ENCODE peak calls at places on chromosomes 3 and 15, in six cellular contexts. One of them, this sample, is unnamed.

GRCh38 chr3:196662033-196662432 is 22.5 kb downstream of the NRROS start:
- DNase-seq in astrocyte of the cerebellum: no peak
- DNase-seq in heart left ventricle: no peak
- DNase-seq in endothelial cell: no peak
- DNase-seq in upper lobe of right lung: no peak
- DNase-seq in choroid plexus epithelial cell: no peak
- DNase-seq in this sample: no peak

GRCh38 chr3:28240440-28240839 is 979 bp upstream of the CMC1 start:
- DNase-seq in endothelial cell: peak; percentile 12
- DNase-seq in upper lobe of right lung: no peak
- DNase-seq in astrocyte of the cerebellum: no peak
- DNase-seq in heart left ventricle: no peak
- DNase-seq in choroid plexus epithelial cell: no peak
- DNase-seq in this sample: peak; percentile 14

GRCh38 chr3:189756651-189757078 is 125.5 kb downstream of the TP63 start:
- DNase-seq in heart left ventricle: no peak
- DNase-seq in endothelial cell: no peak
- DNase-seq in upper lobe of right lung: no peak
- DNase-seq in astrocyte of the cerebellum: no peak
- DNase-seq in choroid plexus epithelial cell: peak; percentile 2
- DNase-seq in this sample: no peak

GRCh38 chr15:85314653-85315052 is 65.8 kb upstream of the AKAP13 start:
- DNase-seq in choroid plexus epithelial cell: no peak
- DNase-seq in heart left ventricle: no peak
- DNase-seq in upper lobe of right lung: no peak
- DNase-seq in astrocyte of the cerebellum: no peak
- DNase-seq in endothelial cell: no peak
- DNase-seq in this sample: no peak

GRCh38 chr15:87287156-87287555 is 969.4 kb downstream of the NTRK3 start:
- DNase-seq in upper lobe of right lung: no peak
- DNase-seq in choroid plexus epithelial cell: peak; percentile 83
- DNase-seq in endothelial cell: no peak
- DNase-seq in heart left ventricle: no peak
- DNase-seq in astrocyte of the cerebellum: peak; percentile 73
- DNase-seq in this sample: no peak

GRCh38 chr3:37174532-37175126 is at the start of gene LRRFIP2:
- DNase-seq in heart left ventricle: no peak
- DNase-seq in astrocyte of the cerebellum: no peak
- DNase-seq in upper lobe of right lung: no peak
- DNase-seq in endothelial cell: no peak
- DNase-seq in choroid plexus epithelial cell: peak; percentile 74
- DNase-seq in this sample: no peak

GRCh38 chr15:99568548-99569352 is 3.0 kb downstream of the MEF2A start:
- DNase-seq in endothelial cell: no peak
- DNase-seq in heart left ventricle: no peak
- DNase-seq in upper lobe of right lung: no peak
- DNase-seq in astrocyte of the cerebellum: no peak
- DNase-seq in choroid plexus epithelial cell: peak; percentile 64
- DNase-seq in this sample: no peak

GRCh38 chr15:69976366-69976994 is 121.2 kb downstream of the TLE3 start:
- DNase-seq in endothelial cell: peak; percentile 69
- DNase-seq in choroid plexus epithelial cell: peak; percentile 62
- DNase-seq in astrocyte of the cerebellum: peak; percentile 43
- DNase-seq in heart left ventricle: peak; percentile 26
- DNase-seq in upper lobe of right lung: no peak
- DNase-seq in this sample: no peak

GRCh38 chr3:100073555-100074307 is 40.6 kb downstream of the FILIP1L start:
- DNase-seq in upper lobe of right lung: no peak
- DNase-seq in astrocyte of the cerebellum: peak; percentile 54
- DNase-seq in heart left ventricle: peak; percentile 72
- DNase-seq in choroid plexus epithelial cell: peak; percentile 96
- DNase-seq in endothelial cell: peak; percentile 61
- DNase-seq in this sample: no peak

DNA sequence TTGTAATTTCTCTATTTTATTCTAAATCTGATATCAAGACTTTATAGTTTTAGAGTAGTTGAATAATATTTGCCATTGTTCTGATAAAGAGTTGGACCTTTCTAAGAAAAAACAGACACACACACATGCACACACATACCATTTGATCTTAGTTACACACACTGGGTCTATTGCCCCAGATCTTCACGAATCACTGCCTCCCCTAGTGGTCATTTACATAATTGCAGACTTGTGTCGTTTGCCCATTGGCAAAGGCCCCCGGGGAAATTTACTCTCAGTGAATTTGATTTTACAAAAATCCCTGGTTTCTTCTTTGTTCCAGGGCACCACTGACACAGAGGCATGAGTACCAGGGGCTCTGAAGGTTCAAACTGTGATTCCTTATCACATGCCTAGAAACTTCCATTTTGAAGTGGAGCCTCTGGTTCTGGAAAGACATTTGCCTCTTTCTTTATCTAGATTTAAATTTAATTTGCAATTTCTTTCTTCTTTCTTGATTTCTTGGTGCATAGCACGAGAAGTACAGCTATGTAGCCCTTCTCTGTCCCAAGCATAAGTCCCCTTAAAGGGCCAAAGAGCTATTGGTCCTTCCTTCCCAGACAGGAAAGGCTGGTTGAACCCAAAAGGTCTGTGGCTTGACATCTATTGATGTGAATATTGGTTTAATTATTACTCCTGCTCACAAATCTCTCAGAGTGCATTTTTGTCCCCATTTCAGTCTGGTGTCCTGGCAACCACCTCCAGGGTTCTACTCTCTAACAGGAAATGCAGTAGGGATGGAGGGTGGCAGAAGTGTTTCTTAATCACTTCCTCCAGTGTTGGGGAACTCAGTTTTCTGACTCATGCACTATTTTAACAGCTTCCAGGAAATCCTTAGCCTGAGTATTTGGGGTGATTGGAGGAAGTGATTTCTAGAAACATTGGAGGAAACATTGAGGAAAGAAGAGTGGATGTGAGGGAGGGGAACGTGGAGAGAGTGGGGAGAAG is 32.4 kb upstream of the SLC6A11 start:
- DNase-seq in astrocyte of the cerebellum: no peak
- DNase-seq in heart left ventricle: no peak
- DNase-seq in upper lobe of right lung: no peak
- DNase-seq in endothelial cell: peak; percentile 57
- DNase-seq in choroid plexus epithelial cell: peak; percentile 55
- DNase-seq in this sample: no peak
- TF ChIP-seq CTCF in astrocyte of the cerebellum: peak; percentile 74
- TF ChIP-seq CTCF in heart left ventricle: peak; percentile 42
- TF ChIP-seq CTCF in upper lobe of right lung: peak; percentile 82
- TF ChIP-seq CTCF in endothelial cell: peak; percentile 97
- TF ChIP-seq CTCF in choroid plexus epithelial cell: peak; percentile 80
- TF ChIP-seq CTCF in this sample: peak; percentile 69

DNA sequence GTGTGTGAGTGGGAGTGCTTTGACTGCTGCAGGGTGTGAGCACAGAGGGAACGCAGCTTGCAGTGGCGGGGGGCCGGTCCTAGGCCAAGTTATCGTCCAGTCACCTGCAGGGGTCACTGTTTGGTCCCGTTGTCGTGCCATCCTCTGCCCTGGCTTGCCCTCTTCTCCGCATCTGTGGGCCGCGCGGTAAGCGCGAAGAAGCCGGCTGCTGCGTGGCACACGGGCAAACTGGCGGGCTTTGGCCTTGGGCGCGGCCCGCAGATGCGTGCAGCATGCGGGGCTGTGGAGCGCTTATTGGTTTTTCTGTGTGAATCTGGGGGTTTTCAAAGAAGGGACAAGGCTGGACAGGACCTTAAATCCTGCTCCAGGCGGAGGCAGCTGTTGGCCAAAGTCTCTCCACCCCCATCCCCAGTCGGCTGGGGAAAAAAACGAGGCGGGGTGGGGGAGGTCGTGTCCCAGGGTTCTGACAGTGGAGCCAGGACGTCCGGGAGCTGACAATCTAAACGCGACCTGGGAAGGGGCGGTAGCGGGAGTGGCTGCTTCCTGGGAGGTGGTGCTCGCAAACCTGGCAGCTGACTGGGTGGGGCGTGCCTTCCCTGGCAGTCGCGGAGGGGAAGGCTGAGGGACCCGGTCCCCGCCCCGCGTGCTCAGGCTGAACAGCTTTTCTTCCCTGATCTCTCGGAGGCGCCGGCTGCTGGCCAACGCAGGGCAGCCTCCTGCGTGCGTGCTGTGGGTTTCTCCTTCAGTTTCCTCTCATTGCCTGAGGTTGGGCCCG is 39.7 kb upstream of the VEPH1 start:
- DNase-seq in astrocyte of the cerebellum: no peak
- DNase-seq in upper lobe of right lung: peak; percentile 92
- DNase-seq in endothelial cell: peak; percentile 38
- DNase-seq in heart left ventricle: peak; percentile 47
- DNase-seq in choroid plexus epithelial cell: peak; percentile 75
- DNase-seq in this sample: no peak
- TF ChIP-seq CTCF in astrocyte of the cerebellum: peak; percentile 34
- TF ChIP-seq CTCF in upper lobe of right lung: no peak
- TF ChIP-seq CTCF in endothelial cell: no peak
- TF ChIP-seq CTCF in heart left ventricle: no peak
- TF ChIP-seq CTCF in choroid plexus epithelial cell: peak; percentile 51
- TF ChIP-seq CTCF in this sample: no peak

DNA sequence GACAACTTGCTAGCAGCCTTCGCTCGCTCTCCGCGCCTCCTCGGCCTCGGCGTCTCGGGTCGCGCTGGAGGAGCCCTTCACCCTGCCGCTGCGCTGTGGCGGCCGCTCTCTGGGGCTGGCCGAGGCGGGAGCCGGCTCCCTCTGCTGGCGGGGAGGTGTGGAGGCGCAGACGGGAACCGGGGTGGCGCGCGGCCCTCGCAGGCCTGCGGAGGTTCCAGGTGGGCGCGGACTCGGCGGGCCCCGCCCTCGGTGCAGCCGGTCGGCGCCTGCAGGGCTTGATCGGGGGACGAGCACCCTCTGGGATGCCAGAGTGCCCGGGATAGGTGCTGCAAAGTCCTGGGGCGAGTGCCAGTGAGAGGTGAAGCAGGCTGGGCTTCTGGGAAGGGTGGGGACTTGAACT is 989.9 kb downstream of the ROBO2 start:
- DNase-seq in upper lobe of right lung: peak; percentile 60
- DNase-seq in endothelial cell: no peak
- DNase-seq in astrocyte of the cerebellum: no peak
- DNase-seq in choroid plexus epithelial cell: no peak
- DNase-seq in heart left ventricle: no peak
- DNase-seq in this sample: no peak
- TF ChIP-seq CTCF in upper lobe of right lung: no peak
- TF ChIP-seq CTCF in endothelial cell: no peak
- TF ChIP-seq CTCF in astrocyte of the cerebellum: no peak
- TF ChIP-seq CTCF in choroid plexus epithelial cell: no peak
- TF ChIP-seq CTCF in heart left ventricle: no peak
- TF ChIP-seq CTCF in this sample: no peak

DNA sequence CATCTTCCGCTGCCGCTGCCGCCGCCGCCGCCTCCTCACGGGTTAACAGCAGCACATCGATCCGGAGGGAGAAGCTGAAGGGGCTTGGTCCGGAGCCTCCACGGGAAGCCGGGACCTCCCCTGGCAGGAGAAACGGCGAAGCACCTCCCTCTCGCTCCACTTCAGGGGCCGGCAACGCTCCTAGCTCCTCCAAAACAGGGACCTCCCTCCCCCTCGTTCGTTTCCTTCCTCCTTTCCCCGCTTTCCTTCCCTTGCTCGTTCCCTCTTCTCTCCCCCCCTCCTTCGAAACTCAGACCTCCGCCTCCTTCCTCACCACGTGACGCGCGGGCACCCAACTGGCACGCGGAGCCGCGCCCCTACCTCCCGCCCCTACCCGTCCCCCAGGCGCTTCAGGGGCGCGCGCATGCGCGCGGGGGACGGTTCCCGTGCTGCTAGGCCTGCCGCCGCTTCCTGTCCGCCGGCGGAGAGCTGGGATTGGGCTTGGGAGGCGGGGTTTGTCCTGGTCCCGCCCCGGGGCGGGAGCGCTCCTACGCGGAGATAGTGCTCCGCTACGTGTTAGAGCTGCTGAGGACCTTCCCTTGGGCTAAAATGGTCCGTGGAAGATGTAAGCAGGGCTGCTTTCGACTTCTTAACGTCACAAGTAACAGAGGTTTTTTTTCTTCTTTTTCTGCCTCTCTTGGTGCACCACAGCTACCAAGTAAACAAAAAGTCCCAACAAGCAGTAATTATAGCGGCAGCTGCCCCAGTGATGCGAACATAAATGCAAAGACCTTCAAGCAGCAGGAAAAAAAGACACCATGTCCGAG is at the start of gene ADAM10:
- DNase-seq in endothelial cell: peak; percentile 100
- DNase-seq in heart left ventricle: peak; percentile 99
- DNase-seq in upper lobe of right lung: peak; percentile 100
- DNase-seq in choroid plexus epithelial cell: peak; percentile 99
- DNase-seq in astrocyte of the cerebellum: peak; percentile 94
- DNase-seq in this sample: peak; percentile 95
- TF ChIP-seq CTCF in endothelial cell: no peak
- TF ChIP-seq CTCF in heart left ventricle: no peak
- TF ChIP-seq CTCF in upper lobe of right lung: no peak
- TF ChIP-seq CTCF in choroid plexus epithelial cell: peak; percentile 3
- TF ChIP-seq CTCF in astrocyte of the cerebellum: no peak
- TF ChIP-seq CTCF in this sample: no peak